ENCODE peak calls at places on chromosomes 1 and 21, in nine cellular contexts. C, W, F, A, B, L, G, T and K are unnamed samples.

GRCh38 chr1:54543729-54544496 is 4.1 kb upstream of the ACOT11 start:
- DNase-seq in W (no peak), L (peak), B (no peak), G (no peak), F (no peak), A (no peak), T (no peak), C (peak), K (no peak)

GRCh38 chr1:12600880-12601633 is 17.0 kb downstream of the DHRS3 start:
- DNase-seq in T (peak), W (no peak), B (peak), A (peak), C (peak), L (no peak), G (peak), F (peak), K (no peak)

GRCh38 chr1:214154596-214155261 is 126.2 kb upstream of the SMYD2 start:
- DNase-seq in C (no peak), B (no peak), W (no peak), G (no peak), F (no peak), L (no peak), T (no peak), A (no peak), K (no peak)

GRCh38 chr1:16211824-16212223 is 628 bp downstream of the ARHGEF19 start:
- DNase-seq in W (no peak), L (peak), T (no peak), G (no peak), B (no peak), C (no peak), F (no peak), A (no peak), K (no peak)

GRCh38 chr1:211638723-211639122 is 36.7 kb downstream of the NEK2 start:
- DNase-seq in W (no peak), B (peak), A (no peak), F (peak), T (no peak), C (no peak), L (no peak), G (no peak), K (no peak)

GRCh38 chr1:88060112-88060673 is 623.9 kb upstream of the PKN2 start:
- DNase-seq in F (no peak), G (no peak), C (no peak), L (no peak), B (no peak), T (peak), W (no peak), A (no peak), K (no peak)

GRCh38 chr1:70583522-70583921 is 172.5 kb downstream of the CTH start:
- DNase-seq in B (no peak), G (no peak), C (no peak), W (no peak), A (no peak), T (no peak), F (no peak), L (no peak), K (peak)

GRCh38 chr1:202189012-202189790 is 4.4 kb upstream of the LGR6 start:
- DNase-seq in L (peak), C (peak), W (peak), G (peak), A (peak), T (peak), B (peak), F (peak), K (no peak)

GRCh38 chr1:199174336-199174735 is 535.5 kb downstream of the PTPRC start:
- DNase-seq in A (no peak), B (no peak), F (no peak), W (no peak), C (no peak), G (no peak), L (peak), T (no peak), K (no peak)

GRCh38 chr1:2554621-2555387 is 1.4 kb upstream of the TNFRSF14 start:
- DNase-seq in A (peak), B (peak), W (no peak), L (peak), T (no peak), G (no peak), F (no peak), C (peak), K (no peak)

GRCh38 chr1:24409535-24409934 is 4.0 kb downstream of the STPG1 start:
- DNase-seq in C (no peak), T (no peak), A (no peak), W (no peak), G (no peak), F (no peak), B (no peak), L (no peak), K (no peak)

GRCh38 chr1:66546045-66546810 is 12.3 kb downstream of the SGIP1 start:
- DNase-seq in B (no peak), T (no peak), F (no peak), A (no peak), C (no peak), G (no peak), L (peak), W (no peak), K (no peak)

GRCh38 chr1:14476170-14476955 is 122.1 kb upstream of the KAZN start:
- DNase-seq in F (no peak), W (no peak), A (no peak), L (no peak), B (no peak), T (no peak), C (no peak), G (no peak), K (no peak)

GRCh38 chr1:229952135-229952534 is 114.9 kb upstream of the GALNT2 start:
- DNase-seq in F (no peak), W (no peak), L (no peak), C (no peak), B (no peak), A (no peak), T (no peak), G (no peak), K (no peak)

GRCh38 chr21:44482581-44483287 is 27.4 kb downstream of the LRRC3 start:
- DNase-seq in A (no peak), L (no peak), C (peak), W (no peak), B (no peak), G (peak), F (no peak), T (no peak), K (no peak)

GRCh38 chr1:78145105-78145580 is 99.4 kb downstream of the GIPC2 start:
- DNase-seq in G (peak), A (peak), F (peak), B (peak), W (peak), T (peak), L (no peak), C (peak), K (peak)

GRCh38 chr1:208807446-208808117 is 563.4 kb upstream of the PLXNA2 start:
- DNase-seq in A (no peak), W (no peak), L (no peak), F (no peak), T (no peak), C (no peak), G (no peak), B (no peak), K (no peak)

GRCh38 chr1:207152792-207153434 is 48.9 kb downstream of the C4BPA start:
- DNase-seq in A (no peak), B (no peak), C (no peak), W (no peak), F (no peak), G (no peak), L (no peak), T (no peak), K (no peak)

GRCh38 chr1:6965062-6965913 is 180.0 kb downstream of the CAMTA1 start:
- DNase-seq in C (no peak), A (no peak), W (no peak), G (no peak), B (no peak), F (no peak), T (no peak), L (no peak), K (no peak)

GRCh38 chr1:115632251-115633026 is 9.3 kb upstream of the VANGL1 start:
- DNase-seq in B (no peak), L (no peak), G (no peak), T (no peak), W (no peak), C (no peak), A (no peak), F (no peak), K (no peak)

GRCh38 chr1:204114606-204115005 is 37.2 kb downstream of the ETNK2 start:
- DNase-seq in G (no peak), L (peak), C (peak), F (no peak), B (no peak), A (no peak), W (no peak), T (no peak), K (no peak)

GRCh38 chr1:210233495-210234253 is 1.1 kb downstream of the SERTAD4 start:
- DNase-seq in A (peak), T (peak), G (peak), L (peak), W (peak), C (peak), B (peak), F (peak), K (no peak)

GRCh38 chr1:58764294-58764978 is 19.4 kb downstream of the JUN start:
- DNase-seq in T (no peak), W (no peak), B (no peak), F (no peak), L (no peak), A (no peak), G (no peak), C (no peak), K (no peak)

GRCh38 chr1:186513526-186513925 is 52.6 kb upstream of the PDC start:
- DNase-seq in C (no peak), T (no peak), G (no peak), F (no peak), L (no peak), B (no peak), A (no peak), W (no peak), K (no peak)

GRCh38 chr1:186514367-186514766 is 53.5 kb upstream of the PDC start:
- DNase-seq in C (no peak), T (no peak), F (no peak), A (no peak), L (no peak), W (no peak), G (no peak), B (no peak), K (no peak)

GRCh38 chr1:186512698-186513457 is 52.0 kb upstream of the PDC start:
- DNase-seq in C (no peak), B (no peak), G (no peak), L (no peak), T (peak), F (no peak), W (no peak), A (no peak), K (no peak)

DNA sequence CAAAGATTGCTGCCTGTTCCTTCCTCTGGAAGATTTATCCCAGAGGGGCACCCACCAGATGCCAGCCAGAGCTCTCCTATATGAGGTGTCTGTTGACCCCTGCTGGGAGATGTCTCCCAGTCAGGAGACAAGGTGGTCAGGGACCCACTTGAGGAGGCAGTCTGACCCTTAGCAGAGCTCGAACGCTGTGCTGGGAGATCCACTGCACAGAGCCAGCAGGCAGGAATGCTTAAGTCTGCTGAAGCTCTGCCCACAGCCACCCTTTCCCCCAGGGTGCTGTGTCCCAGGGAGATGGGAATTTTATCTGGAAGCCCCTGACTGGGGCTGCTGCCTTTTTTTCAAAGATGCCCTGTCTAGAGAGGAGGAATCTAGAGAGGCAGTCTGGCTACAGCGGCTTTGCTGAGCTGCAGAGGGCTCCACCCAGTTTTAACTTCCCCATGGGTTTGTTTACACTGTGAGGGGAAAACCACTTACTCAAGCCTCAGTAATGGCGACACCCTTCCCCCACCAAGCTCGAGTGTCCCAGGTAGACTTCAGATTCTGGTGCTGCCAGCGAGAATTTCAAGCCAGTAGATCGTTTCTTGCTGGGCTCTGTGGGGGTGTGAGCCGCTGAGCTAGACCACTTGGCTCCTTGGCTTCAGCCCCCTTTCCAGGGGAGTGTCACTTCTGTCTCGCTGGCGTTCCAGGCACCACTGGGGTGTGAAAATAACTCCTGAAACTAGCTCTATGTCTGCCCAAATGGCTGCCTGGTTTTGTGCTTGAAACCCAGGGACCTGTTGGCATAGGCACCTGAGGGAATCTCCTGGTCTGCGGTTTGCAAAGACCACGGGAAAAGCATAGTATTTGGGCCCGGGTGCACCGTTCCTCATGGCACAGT is 51.1 kb upstream of the PDC start:
- DNase-seq in B (no peak), F (no peak), W (no peak), T (peak), C (peak), G (no peak), L (no peak), A (peak), K (no peak)
- H3K4me3 ChIP-seq in B (no peak), F (no peak), W (no peak), T (peak), C (no peak), G (no peak), L (no peak), A (no peak), K (no peak)

GRCh38 chr1:31704261-31705079 is 653 bp upstream of the COL16A1 start:
- DNase-seq in B (no peak), L (no peak), G (no peak), W (peak), F (peak), C (no peak), T (no peak), A (peak), K (no peak)

GRCh38 chr1:31701137-31701736 is 2.6 kb downstream of the COL16A1 start:
- DNase-seq in B (peak), L (peak), G (peak), C (peak), F (peak), T (no peak), W (peak), A (peak), K (peak)

GRCh38 chr1:31700468-31701136 is 3.2 kb downstream of the COL16A1 start:
- DNase-seq in G (no peak), F (no peak), B (no peak), W (no peak), L (no peak), C (no peak), A (no peak), T (no peak), K (no peak)

GRCh38 chr1:31703431-31704260 is at the start of gene COL16A1:
- DNase-seq in C (no peak), G (no peak), L (peak), T (no peak), W (peak), A (peak), F (peak), B (peak), K (no peak)

DNA sequence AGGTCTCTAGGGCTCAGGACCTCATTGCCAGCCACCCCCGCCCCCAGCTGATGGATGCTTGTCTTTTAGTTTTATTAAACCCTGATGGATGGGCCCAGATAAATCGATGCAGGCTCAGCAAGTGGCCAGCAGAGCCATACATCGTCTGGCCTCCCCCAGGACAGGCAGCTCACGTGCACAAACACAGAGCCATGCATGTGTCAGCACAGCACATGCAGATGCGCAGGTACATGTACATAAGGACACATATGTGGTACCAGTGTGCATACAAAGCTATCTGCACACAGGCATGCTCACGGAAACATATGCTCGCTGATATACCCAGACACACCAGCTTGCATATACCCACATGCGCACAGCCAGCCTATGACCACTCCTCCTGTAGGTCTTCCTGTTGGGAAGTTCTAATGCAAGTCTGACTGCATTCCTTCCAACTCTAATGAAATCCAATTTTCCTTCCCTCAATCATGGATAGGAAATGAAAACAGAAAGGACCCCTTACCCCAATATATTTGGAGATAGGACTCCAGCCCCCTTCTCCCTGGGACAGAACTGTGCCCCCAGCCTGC is 897 bp downstream of the COL16A1 start:
- DNase-seq in W (no peak), L (no peak), B (no peak), G (no peak), C (no peak), T (no peak), A (no peak), F (no peak), K (no peak)
- H3K4me3 ChIP-seq in W (peak), L (peak), B (no peak), G (no peak), C (no peak), T (no peak), A (peak), F (peak), K (no peak)

DNA sequence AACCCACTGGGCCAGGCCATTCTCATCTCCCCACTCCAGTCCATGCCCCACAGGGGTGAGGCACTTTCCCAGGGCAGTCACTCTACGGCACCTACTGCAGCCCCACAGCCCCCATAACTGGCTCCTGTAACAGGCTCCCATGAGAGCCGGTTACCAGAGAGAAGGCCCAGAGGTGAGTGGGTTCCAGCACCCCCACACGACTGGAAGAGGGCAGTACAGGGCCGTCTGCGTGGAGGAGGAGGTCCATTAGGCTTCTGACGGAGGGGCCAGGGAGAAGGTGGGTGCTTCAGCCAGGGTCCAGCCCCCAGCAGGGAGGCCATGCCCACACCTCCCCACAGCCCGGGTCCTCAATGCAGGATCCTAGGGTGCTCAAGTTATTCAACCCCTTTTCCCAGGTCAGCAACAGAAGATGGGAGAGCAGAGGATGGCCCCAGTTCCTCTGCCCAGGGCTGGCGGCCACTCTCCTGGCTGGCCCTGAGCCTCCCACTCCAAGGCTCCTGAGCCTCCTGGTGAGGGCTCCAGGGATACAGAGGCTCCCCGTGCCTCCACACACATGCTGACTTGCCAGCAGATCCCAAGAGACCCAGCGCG is 1.6 kb downstream of the ACAP3 start:
- DNase-seq in F (no peak), W (no peak), L (no peak), G (no peak), C (peak), B (no peak), T (no peak), A (no peak), K (no peak)
- H3K4me3 ChIP-seq in F (peak), W (peak), L (no peak), G (peak), C (peak), B (no peak), T (peak), A (peak), K (no peak)

GRCh38 chr1:21912038-21912758 is 24.9 kb downstream of the HSPG2 start:
- DNase-seq in F (no peak), A (no peak), B (no peak), T (no peak), L (no peak), G (no peak), C (no peak), W (no peak), K (no peak)
- H3K4me3 ChIP-seq in F (no peak), A (no peak), B (no peak), T (no peak), L (no peak), G (no peak), C (no peak), W (no peak), K (no peak)

GRCh38 chr1:226702318-226702956 is 36.6 kb downstream of the ITPKB start:
- DNase-seq in G (no peak), A (no peak), W (no peak), T (no peak), L (no peak), F (no peak), C (no peak), B (no peak), K (no peak)
- H3K4me3 ChIP-seq in G (peak), A (peak), W (peak), T (peak), L (peak), F (peak), C (peak), B (no peak), K (no peak)

GRCh38 chr1:241007668-241008067 is 349.3 kb downstream of the RGS7 start:
- DNase-seq in L (no peak), F (no peak), T (no peak), W (no peak), G (no peak), B (peak), A (peak), C (no peak), K (no peak)

GRCh38 chr1:241012708-241013340 is 344.2 kb downstream of the RGS7 start:
- DNase-seq in G (no peak), L (no peak), F (no peak), C (no peak), A (no peak), B (no peak), W (no peak), T (no peak), K (no peak)
- H3K4me3 ChIP-seq in G (no peak), L (no peak), F (no peak), C (no peak), A (no peak), B (no peak), W (no peak), T (no peak), K (no peak)

GRCh38 chr1:94640125-94640524 is 98.6 kb upstream of the F3 start:
- DNase-seq in G (no peak), L (no peak), A (no peak), C (no peak), W (no peak), T (no peak), F (no peak), B (no peak), K (no peak)
- H3K4me3 ChIP-seq in G (no peak), L (no peak), A (no peak), C (no peak), W (no peak), T (no peak), F (no peak), B (no peak), K (no peak)

GRCh38 chr1:28099050-28099769 is 10.8 kb upstream of the EYA3 start:
- DNase-seq in T (no peak), G (no peak), C (no peak), F (no peak), L (no peak), B (no peak), W (no peak), A (no peak), K (no peak)
- H3K4me3 ChIP-seq in T (no peak), G (no peak), C (no peak), F (no peak), L (no peak), B (no peak), W (no peak), A (no peak), K (no peak)

GRCh38 chr1:25473653-25474225 is 43.0 kb downstream of the MACO1 start:
- DNase-seq in L (no peak), W (no peak), T (peak), A (no peak), G (no peak), C (no peak), F (no peak), B (no peak), K (no peak)
- H3K4me3 ChIP-seq in L (no peak), W (no peak), T (peak), A (no peak), G (no peak), C (no peak), F (no peak), B (no peak), K (no peak)